ENCODE peak calls at places on chromosomes 5 and 9, in eight cellular contexts. B, V, F, U, P, G, W and K are unnamed samples.

GRCh38 chr9:137127301-137128157 is 11.4 kb upstream of the GRIN1 start:
- DNase-seq in B (no peak), V (peak; percentile 89), F (peak; percentile 64), U (no peak), P (peak; percentile 28), G (no peak), W (peak; percentile 32), K (peak; percentile 34)

GRCh38 chr5:1212271-1212670 is 10.9 kb downstream of the SLC6A19 start:
- DNase-seq in B (no peak), V (no peak), F (no peak), U (no peak), P (no peak), G (no peak), W (no peak), K (no peak)

GRCh38 chr5:137887831-137888230 is 1.4 kb upstream of the PKD2L2 start:
- DNase-seq in B (no peak), V (no peak), F (no peak), U (no peak), P (no peak), G (no peak), W (no peak), K (no peak)

GRCh38 chr5:77852514-77853352 is 76.6 kb upstream of the TBCA start:
- DNase-seq in B (peak; percentile 6), V (no peak), F (peak; percentile 78), U (no peak), P (peak; percentile 6), G (peak; percentile 69), W (peak; percentile 88), K (no peak)

GRCh38 chr5:178425621-178426068 is 164.5 kb downstream of the COL23A1 start:
- DNase-seq in B (no peak), V (no peak), F (no peak), U (no peak), P (no peak), G (no peak), W (no peak), K (no peak)

GRCh38 chr5:79236364-79236969 is 536 bp downstream of the JMY start:
- DNase-seq in B (peak; percentile 31), V (peak; percentile 47), F (peak; percentile 40), U (no peak), P (peak; percentile 36), G (peak; percentile 42), W (peak; percentile 24), K (no peak)

GRCh38 chr9:132367613-132368305 is 13.0 kb upstream of the SETX start:
- DNase-seq in B (no peak), V (no peak), F (no peak), U (no peak), P (no peak), G (no peak), W (peak; percentile 53), K (no peak)

GRCh38 chr5:127650649-127651048 is 1.8 kb downstream of the CTXN3 start:
- DNase-seq in B (no peak), V (no peak), F (no peak), U (no peak), P (no peak), G (no peak), W (peak; percentile 92), K (no peak)

GRCh38 chr5:10489810-10490426 is 48.2 kb downstream of the ROPN1L start:
- DNase-seq in B (no peak), V (peak; percentile 16), F (peak; percentile 66), U (no peak), P (no peak), G (peak; percentile 47), W (no peak), K (no peak)

GRCh38 chr9:81599837-81600236 is 89.5 kb downstream of the TLE1 start:
- DNase-seq in B (no peak), V (no peak), F (no peak), U (no peak), P (no peak), G (no peak), W (peak; percentile 18), K (no peak)

GRCh38 chr9:135714242-135715055 is 12.5 kb downstream of the KCNT1 start:
- DNase-seq in B (no peak), V (no peak), F (no peak), U (no peak), P (no peak), G (no peak), W (no peak), K (no peak)

GRCh38 chr9:131116281-131117101 is 8.9 kb upstream of the NUP214 start:
- DNase-seq in B (peak; percentile 3), V (no peak), F (no peak), U (no peak), P (no peak), G (no peak), W (no peak), K (no peak)

GRCh38 chr5:138440226-138441073 is 1.6 kb downstream of the REEP2 start:
- DNase-seq in B (no peak), V (no peak), F (no peak), U (no peak), P (no peak), G (no peak), W (no peak), K (no peak)

GRCh38 chr5:150487199-150488061 is 20.5 kb upstream of the NDST1 start:
- DNase-seq in B (no peak), V (peak; percentile 69), F (peak; percentile 41), U (no peak), P (no peak), G (no peak), W (peak; percentile 46), K (no peak)

GRCh38 chr9:21244841-21245240 is 5.0 kb upstream of the IFNA14 start:
- DNase-seq in B (no peak), V (no peak), F (no peak), U (no peak), P (no peak), G (no peak), W (no peak), K (no peak)